ENCODE peak calls at places on chromosome X, in eight cellular contexts. L, Q, C, Y, V, J, B and F are unnamed samples.

GRCh38 chrX:148872153-148872540 is 371.7 kb downstream of the AFF2 start:
- DNase-seq in L (no peak), Q (no peak), C (no peak), Y (no peak), V (no peak), J (no peak), B (no peak), F (no peak)

GRCh38 chrX:149877636-149878035 is 3.3 kb upstream of the MAGEA8 start:
- DNase-seq in L (no peak), Q (no peak), C (no peak), Y (no peak), V (no peak), J (no peak), B (no peak), F (no peak)

GRCh38 chrX:125132274-125132673 is 187.4 kb upstream of the TEX13C start:
- DNase-seq in L (no peak), Q (peak; percentile 0), C (peak; percentile 11), Y (no peak), V (no peak), J (no peak), B (no peak), F (no peak)

GRCh38 chrX:101799387-101799786 is 132.4 kb downstream of the ZMAT1 start:
- DNase-seq in L (peak; percentile 84), Q (peak; percentile 80), C (peak; percentile 91), Y (peak; percentile 73), V (peak; percentile 48), J (peak; percentile 72), B (peak; percentile 61), F (peak; percentile 62)

GRCh38 chrX:29530520-29530919 is 684.8 kb upstream of the MAGEB2 start:
- DNase-seq in L (no peak), Q (peak; percentile 59), C (peak; percentile 4), Y (no peak), V (no peak), J (no peak), B (no peak), F (no peak)

GRCh38 chrX:151697537-151697936 is 2.3 kb downstream of the PRRG3 start:
- DNase-seq in L (no peak), Q (no peak), C (peak; percentile 36), Y (no peak), V (no peak), J (no peak), B (no peak), F (no peak)

GRCh38 chrX:41514179-41514578 is 67.0 kb downstream of the NYX start:
- DNase-seq in L (no peak), Q (no peak), C (no peak), Y (no peak), V (no peak), J (no peak), B (no peak), F (no peak)

GRCh38 chrX:108000751-108001150 is 18.6 kb upstream of the TEX13B start:
- DNase-seq in L (no peak), Q (no peak), C (no peak), Y (no peak), V (no peak), J (no peak), B (no peak), F (no peak)

GRCh38 chrX:13287816-13288215 is 32.0 kb downstream of the ATXN3L start:
- DNase-seq in L (no peak), Q (peak; percentile 72), C (no peak), Y (no peak), V (no peak), J (no peak), B (no peak), F (no peak)

GRCh38 chrX:132957211-132958085 is 981 bp downstream of the HS6ST2 start:
- DNase-seq in L (no peak), Q (no peak), C (peak; percentile 47), Y (peak; percentile 16), V (peak; percentile 30), J (no peak), B (no peak), F (no peak)

GRCh38 chrX:77014655-77015377 is 432.4 kb upstream of the FGF16 start:
- DNase-seq in L (no peak), Q (no peak), C (peak; percentile 43), Y (no peak), V (no peak), J (no peak), B (no peak), F (no peak)

GRCh38 chrX:15221321-15221720 is 48.6 kb downstream of the ASB9 start:
- DNase-seq in L (no peak), Q (no peak), C (no peak), Y (no peak), V (no peak), J (no peak), B (no peak), F (no peak)

GRCh38 chrX:72620550-72621145 is 48.0 kb upstream of the HDAC8 start:
- DNase-seq in L (no peak), Q (peak; percentile 89), C (peak; percentile 73), Y (peak; percentile 21), V (no peak), J (peak; percentile 43), B (no peak), F (no peak)

GRCh38 chrX:29229802-29230201 is 642.6 kb downstream of the IL1RAPL1 start:
- DNase-seq in L (no peak), Q (peak; percentile 59), C (no peak), Y (no peak), V (no peak), J (no peak), B (no peak), F (no peak)

GRCh38 chrX:57681341-57681740 is 1.3 kb upstream of the NLRP2B start:
- DNase-seq in L (no peak), Q (no peak), C (no peak), Y (no peak), V (no peak), J (no peak), B (no peak), F (no peak)

GRCh38 chrX:108090474-108091265 is 672 bp downstream of the PSMD10 start:
- DNase-seq in L (no peak), Q (peak; percentile 44), C (no peak), Y (no peak), V (no peak), J (no peak), B (no peak), F (no peak)

GRCh38 chrX:107566603-107567262 is 61.6 kb upstream of the PRPS1 start:
- DNase-seq in L (no peak), Q (peak; percentile 34), C (no peak), Y (no peak), V (no peak), J (no peak), B (no peak), F (no peak)

GRCh38 chrX:149314031-149314430 is 191.1 kb downstream of the IDS start:
- DNase-seq in L (no peak), Q (no peak), C (no peak), Y (no peak), V (no peak), J (no peak), B (no peak), F (no peak)

GRCh38 chrX:105191878-105192277 is 28.6 kb downstream of the TEX13A start:
- DNase-seq in L (peak; percentile 25), Q (no peak), C (peak; percentile 37), Y (peak; percentile 30), V (no peak), J (no peak), B (no peak), F (no peak)
- TF ChIP-seq CTCF in L (peak; percentile 66), Q (no peak), C (peak; percentile 42), Y (peak; percentile 58), V (no peak), J (no peak), B (no peak), F (no peak)

GRCh38 chrX:11531226-11531625 is 134.5 kb downstream of the ARHGAP6 start:
- DNase-seq in L (no peak), Q (peak; percentile 22), C (peak; percentile 16), Y (no peak), V (no peak), J (no peak), B (no peak), F (no peak)
- TF ChIP-seq CTCF in L (peak; percentile 2), Q (peak; percentile 53), C (peak; percentile 47), Y (peak; percentile 27), V (no peak), J (no peak), B (no peak), F (no peak)

DNA sequence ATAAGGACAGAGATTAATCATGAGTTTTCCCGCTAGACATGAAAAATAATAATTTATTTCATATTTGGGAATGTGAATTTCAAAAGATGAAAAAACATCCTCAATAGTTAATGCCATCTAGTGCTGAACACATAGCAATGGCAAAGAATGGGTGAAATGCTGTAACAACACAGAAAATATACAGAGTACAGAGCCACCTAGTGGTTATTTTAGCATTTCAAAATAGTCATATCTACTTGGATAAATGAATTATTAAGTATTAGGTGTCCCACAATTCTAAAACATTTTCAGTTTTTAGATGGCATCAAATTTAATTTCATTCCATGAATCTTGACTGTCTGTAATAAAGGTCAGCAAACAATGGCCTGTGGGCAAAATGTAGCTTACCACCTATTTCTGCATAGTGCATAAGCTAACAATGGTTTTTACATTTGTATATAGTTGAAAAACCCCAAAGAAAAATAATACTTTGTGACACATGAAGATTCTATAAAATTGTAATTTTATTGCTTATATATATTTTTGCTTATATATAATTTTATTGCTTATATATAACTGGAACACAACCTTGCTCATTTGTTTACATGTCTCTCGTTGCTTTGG is 99.3 kb upstream of the FAM47C start:
- DNase-seq in L (no peak), Q (peak; percentile 29), C (peak; percentile 60), Y (no peak), V (no peak), J (no peak), B (no peak), F (peak; percentile 1)
- TF ChIP-seq CTCF in L (peak; percentile 8), Q (peak; percentile 57), C (peak; percentile 76), Y (peak; percentile 73), V (peak; percentile 13), J (peak; percentile 11), B (no peak), F (no peak)

GRCh38 chrX:50200907-50201306 is at the start of gene AKAP4:
- DNase-seq in L (no peak), Q (no peak), C (no peak), Y (no peak), V (no peak), J (no peak), B (no peak), F (no peak)

GRCh38 chrX:50211510-50211909 is 6.9 kb downstream of the CCNB3 start:
- DNase-seq in L (peak; percentile 10), Q (peak; percentile 4), C (no peak), Y (no peak), V (no peak), J (no peak), B (no peak), F (no peak)

GRCh38 chrX:50202539-50202938 is 1.7 kb upstream of the AKAP4 start:
- DNase-seq in L (no peak), Q (no peak), C (no peak), Y (no peak), V (no peak), J (no peak), B (no peak), F (no peak)

GRCh38 chrX:50204364-50204899 is at the start of gene CCNB3:
- DNase-seq in L (peak; percentile 49), Q (peak; percentile 56), C (peak; percentile 72), Y (peak; percentile 64), V (peak; percentile 62), J (peak; percentile 33), B (peak; percentile 58), F (peak; percentile 59)

GRCh38 chrX:50206753-50207152 is 2.2 kb downstream of the CCNB3 start:
- DNase-seq in L (no peak), Q (no peak), C (no peak), Y (no peak), V (no peak), J (no peak), B (no peak), F (no peak)
- TF ChIP-seq CTCF in L (no peak), Q (no peak), C (no peak), Y (no peak), V (no peak), J (no peak), B (no peak), F (no peak)